ENCODE peak calls at places on chromosomes 1 and 21, in four cellular contexts. One of them, this sample, is unnamed. For H3K4me1, the result is how much of the 10 kb centered on the place peaks cover.

GRCh38 chr1:231778009-231778719 is 151.6 kb downstream of the DISC1 start:
- DNase-seq in naive thymus-derived CD4-positive, alpha-beta T cell: no peak
- DNase-seq in heart left ventricle: no peak
- DNase-seq in spleen: no peak
- DNase-seq in this sample: no peak

GRCh38 chr1:227880342-227880924 is 65.0 kb downstream of the PRSS38 start:
- DNase-seq in spleen: no peak
- DNase-seq in naive thymus-derived CD4-positive, alpha-beta T cell: no peak
- DNase-seq in heart left ventricle: no peak
- DNase-seq in this sample: no peak

GRCh38 chr1:35120458-35121133 is 41.4 kb downstream of the ZMYM1 start:
- DNase-seq in spleen: no peak
- DNase-seq in heart left ventricle: no peak
- DNase-seq in naive thymus-derived CD4-positive, alpha-beta T cell: no peak
- DNase-seq in this sample: no peak

GRCh38 chr1:85689788-85690404 is 18.3 kb downstream of the ZNHIT6 start:
- DNase-seq in heart left ventricle: no peak
- DNase-seq in naive thymus-derived CD4-positive, alpha-beta T cell: no peak
- DNase-seq in spleen: no peak
- DNase-seq in this sample: no peak

GRCh38 chr1:62386351-62387121 is 50.3 kb upstream of the USP1 start:
- DNase-seq in naive thymus-derived CD4-positive, alpha-beta T cell: no peak
- DNase-seq in heart left ventricle: no peak
- DNase-seq in spleen: no peak
- DNase-seq in this sample: no peak

GRCh38 chr1:113456967-113457366 is 66.7 kb downstream of the MAGI3 start:
- DNase-seq in heart left ventricle: no peak
- DNase-seq in naive thymus-derived CD4-positive, alpha-beta T cell: no peak
- DNase-seq in spleen: no peak
- DNase-seq in this sample: no peak

GRCh38 chr1:237327061-237327460 is 285.1 kb downstream of the RYR2 start:
- DNase-seq in spleen: no peak
- DNase-seq in naive thymus-derived CD4-positive, alpha-beta T cell: no peak
- DNase-seq in heart left ventricle: no peak
- DNase-seq in this sample: no peak

GRCh38 chr21:14697769-14698168 is 151.7 kb upstream of the SAMSN1 start:
- DNase-seq in naive thymus-derived CD4-positive, alpha-beta T cell: no peak
- DNase-seq in heart left ventricle: no peak
- DNase-seq in spleen: no peak
- DNase-seq in this sample: no peak

GRCh38 chr1:3315991-3316943 is 138.2 kb upstream of the ARHGEF16 start:
- DNase-seq in heart left ventricle: no peak
- DNase-seq in naive thymus-derived CD4-positive, alpha-beta T cell: peak
- DNase-seq in spleen: no peak
- DNase-seq in this sample: no peak

GRCh38 chr1:185499986-185500626 is 183.1 kb upstream of the IVNS1ABP start:
- DNase-seq in heart left ventricle: no peak
- DNase-seq in naive thymus-derived CD4-positive, alpha-beta T cell: no peak
- DNase-seq in spleen: no peak
- DNase-seq in this sample: no peak

GRCh38 chr1:94413311-94413710 is 4.9 kb upstream of the ABCD3 start:
- DNase-seq in heart left ventricle: no peak
- DNase-seq in spleen: no peak
- DNase-seq in naive thymus-derived CD4-positive, alpha-beta T cell: no peak
- DNase-seq in this sample: no peak

GRCh38 chr1:119611701-119612113 is 36.4 kb downstream of the ZNF697 start:
- DNase-seq in naive thymus-derived CD4-positive, alpha-beta T cell: peak
- DNase-seq in heart left ventricle: peak
- DNase-seq in spleen: peak
- DNase-seq in this sample: peak

GRCh38 chr1:92291372-92291999 is 7.3 kb downstream of the GLMN start:
- DNase-seq in naive thymus-derived CD4-positive, alpha-beta T cell: peak
- DNase-seq in spleen: no peak
- DNase-seq in heart left ventricle: no peak
- DNase-seq in this sample: no peak

GRCh38 chr21:46663754-46664153 is 28.3 kb downstream of the PRMT2 start:
- DNase-seq in heart left ventricle: no peak
- DNase-seq in spleen: no peak
- DNase-seq in naive thymus-derived CD4-positive, alpha-beta T cell: no peak
- DNase-seq in this sample: no peak

GRCh38 chr1:220281159-220281574 is 8.9 kb upstream of the RAB3GAP2 start:
- DNase-seq in heart left ventricle: no peak
- DNase-seq in naive thymus-derived CD4-positive, alpha-beta T cell: no peak
- DNase-seq in spleen: no peak
- DNase-seq in this sample: no peak

GRCh38 chr21:19236209-19236608 is 832.6 kb upstream of the TMPRSS15 start:
- DNase-seq in naive thymus-derived CD4-positive, alpha-beta T cell: no peak
- DNase-seq in heart left ventricle: no peak
- DNase-seq in spleen: no peak
- DNase-seq in this sample: no peak

GRCh38 chr21:15062566-15062965 is 2.2 kb downstream of the NRIP1 start:
- DNase-seq in heart left ventricle: no peak
- DNase-seq in naive thymus-derived CD4-positive, alpha-beta T cell: peak
- DNase-seq in spleen: no peak
- DNase-seq in this sample: no peak

GRCh38 chr1:231240531-231240882 is 505 bp upstream of the GNPAT start:
- DNase-seq in spleen: no peak
- DNase-seq in naive thymus-derived CD4-positive, alpha-beta T cell: no peak
- DNase-seq in heart left ventricle: no peak
- DNase-seq in this sample: no peak

GRCh38 chr1:93471911-93472310 is 24.0 kb downstream of the FNBP1L start:
- DNase-seq in naive thymus-derived CD4-positive, alpha-beta T cell: no peak
- DNase-seq in spleen: no peak
- DNase-seq in heart left ventricle: no peak
- DNase-seq in this sample: no peak

GRCh38 chr1:29836626-29837305 is 600.4 kb downstream of the PTPRU start:
- DNase-seq in heart left ventricle: no peak
- DNase-seq in naive thymus-derived CD4-positive, alpha-beta T cell: no peak
- DNase-seq in spleen: peak
- DNase-seq in this sample: peak

GRCh38 chr21:17537299-17537698 is 24.5 kb downstream of the CXADR start:
- DNase-seq in spleen: no peak
- DNase-seq in heart left ventricle: no peak
- DNase-seq in naive thymus-derived CD4-positive, alpha-beta T cell: no peak
- DNase-seq in this sample: no peak

GRCh38 chr1:234065794-234066447 is 161.4 kb downstream of the SLC35F3 start:
- DNase-seq in heart left ventricle: peak
- DNase-seq in spleen: peak
- DNase-seq in naive thymus-derived CD4-positive, alpha-beta T cell: peak
- DNase-seq in this sample: peak

GRCh38 chr1:111184648-111185047 is 15.8 kb downstream of the DENND2D start:
- DNase-seq in naive thymus-derived CD4-positive, alpha-beta T cell: no peak
- DNase-seq in spleen: no peak
- DNase-seq in heart left ventricle: no peak
- DNase-seq in this sample: no peak

GRCh38 chr1:18486195-18486594 is 5.5 kb downstream of the KLHDC7A start:
- DNase-seq in naive thymus-derived CD4-positive, alpha-beta T cell: no peak
- DNase-seq in spleen: peak
- DNase-seq in heart left ventricle: no peak
- DNase-seq in this sample: no peak

GRCh38 chr1:78492376-78492950 is 1.7 kb downstream of the PTGFR start:
- DNase-seq in naive thymus-derived CD4-positive, alpha-beta T cell: no peak
- DNase-seq in spleen: no peak
- DNase-seq in heart left ventricle: no peak
- DNase-seq in this sample: no peak

GRCh38 chr1:78497196-78497595 is 6.4 kb downstream of the PTGFR start:
- DNase-seq in naive thymus-derived CD4-positive, alpha-beta T cell: no peak
- DNase-seq in spleen: no peak
- DNase-seq in heart left ventricle: no peak
- DNase-seq in this sample: no peak

GRCh38 chr1:78490861-78491310 is at the start of gene PTGFR:
- DNase-seq in spleen: no peak
- DNase-seq in heart left ventricle: no peak
- DNase-seq in naive thymus-derived CD4-positive, alpha-beta T cell: no peak
- DNase-seq in this sample: no peak

GRCh38 chr1:78493456-78493855 is 2.7 kb downstream of the PTGFR start:
- DNase-seq in spleen: no peak
- DNase-seq in heart left ventricle: no peak
- DNase-seq in naive thymus-derived CD4-positive, alpha-beta T cell: no peak
- DNase-seq in this sample: no peak

DNA sequence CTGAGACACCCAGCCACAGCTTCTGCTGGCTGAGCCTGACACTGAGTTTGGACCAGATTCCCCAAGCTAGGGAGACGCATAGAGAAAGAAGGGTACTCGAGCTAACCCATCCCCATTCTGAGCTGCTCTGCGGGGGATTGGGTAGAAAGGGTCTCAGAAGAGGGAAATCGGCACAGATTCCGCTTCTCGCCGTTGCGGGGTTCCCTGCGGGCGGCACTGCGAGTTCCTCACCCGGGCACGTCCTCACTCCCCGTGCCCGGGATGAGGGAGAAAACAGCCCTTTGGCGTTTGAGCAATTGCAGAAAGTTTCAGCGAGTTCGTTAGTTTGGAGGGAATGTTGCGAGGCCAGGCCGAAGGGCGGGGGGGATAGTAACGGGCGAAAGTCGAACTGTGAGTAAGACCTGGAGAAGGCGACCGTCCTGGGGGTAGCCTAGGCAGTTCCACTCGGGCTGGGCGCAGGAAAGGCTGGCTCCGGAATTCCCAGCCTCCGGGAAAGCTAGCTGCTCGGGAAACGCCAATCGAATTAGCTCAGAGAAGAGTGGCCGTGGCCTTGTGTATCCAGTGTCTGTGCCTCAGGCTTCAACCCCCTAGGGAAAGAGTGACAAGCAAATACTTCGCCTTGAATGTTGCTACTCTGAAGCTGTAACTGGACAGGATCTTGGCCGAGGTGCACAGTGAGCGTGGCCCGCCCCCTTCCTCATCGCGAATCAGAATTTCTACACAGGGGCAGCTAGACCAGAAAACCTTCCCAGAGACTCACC is 717 bp downstream of the PTGFR start:
- DNase-seq in heart left ventricle: peak
- DNase-seq in spleen: no peak
- DNase-seq in naive thymus-derived CD4-positive, alpha-beta T cell: no peak
- DNase-seq in this sample: no peak
- H3K4me1 ChIP-seq in heart left ventricle: under half
- H3K4me1 ChIP-seq in spleen: under half
- H3K4me1 ChIP-seq in naive thymus-derived CD4-positive, alpha-beta T cell: under half
- H3K4me1 ChIP-seq in this sample: under half

DNA sequence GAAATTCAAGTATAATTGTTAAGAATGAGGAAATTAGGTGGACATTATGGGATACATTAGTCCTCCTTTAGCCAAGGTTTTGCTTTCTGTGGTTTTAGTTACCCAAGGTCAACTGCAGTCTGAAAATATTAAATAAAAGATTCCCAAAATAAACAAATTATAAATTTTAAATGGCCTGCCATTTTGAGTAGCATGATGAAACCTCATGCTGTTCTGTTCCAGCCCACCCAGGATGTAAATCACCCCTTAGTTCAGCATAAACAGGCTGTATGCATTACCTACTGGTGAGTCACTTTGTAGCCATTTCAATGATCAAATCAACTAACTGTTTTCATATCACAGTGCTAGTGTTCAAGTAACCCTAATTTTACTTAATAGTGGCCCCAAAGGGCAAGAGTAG is 132.5 kb upstream of the LYPLAL1 start:
- DNase-seq in heart left ventricle: no peak
- DNase-seq in spleen: no peak
- DNase-seq in naive thymus-derived CD4-positive, alpha-beta T cell: no peak
- DNase-seq in this sample: no peak
- H3K4me1 ChIP-seq in heart left ventricle: under half
- H3K4me1 ChIP-seq in spleen: under half
- H3K4me1 ChIP-seq in naive thymus-derived CD4-positive, alpha-beta T cell: under half
- H3K4me1 ChIP-seq in this sample: under half

GRCh38 chr1:159786966-159787365 is 6.2 kb downstream of the DUSP23 start:
- DNase-seq in naive thymus-derived CD4-positive, alpha-beta T cell: no peak
- DNase-seq in spleen: no peak
- DNase-seq in heart left ventricle: no peak
- DNase-seq in this sample: no peak

GRCh38 chr1:159791461-159791860 is 10.7 kb downstream of the DUSP23 start:
- DNase-seq in heart left ventricle: no peak
- DNase-seq in naive thymus-derived CD4-positive, alpha-beta T cell: no peak
- DNase-seq in spleen: no peak
- DNase-seq in this sample: no peak

GRCh38 chr1:159795534-159795933 is 6.6 kb upstream of the FCRL6 start:
- DNase-seq in naive thymus-derived CD4-positive, alpha-beta T cell: no peak
- DNase-seq in heart left ventricle: no peak
- DNase-seq in spleen: no peak
- DNase-seq in this sample: no peak

GRCh38 chr1:159786465-159786864 is 5.7 kb downstream of the DUSP23 start:
- DNase-seq in spleen: no peak
- DNase-seq in heart left ventricle: no peak
- DNase-seq in naive thymus-derived CD4-positive, alpha-beta T cell: no peak
- DNase-seq in this sample: no peak

DNA sequence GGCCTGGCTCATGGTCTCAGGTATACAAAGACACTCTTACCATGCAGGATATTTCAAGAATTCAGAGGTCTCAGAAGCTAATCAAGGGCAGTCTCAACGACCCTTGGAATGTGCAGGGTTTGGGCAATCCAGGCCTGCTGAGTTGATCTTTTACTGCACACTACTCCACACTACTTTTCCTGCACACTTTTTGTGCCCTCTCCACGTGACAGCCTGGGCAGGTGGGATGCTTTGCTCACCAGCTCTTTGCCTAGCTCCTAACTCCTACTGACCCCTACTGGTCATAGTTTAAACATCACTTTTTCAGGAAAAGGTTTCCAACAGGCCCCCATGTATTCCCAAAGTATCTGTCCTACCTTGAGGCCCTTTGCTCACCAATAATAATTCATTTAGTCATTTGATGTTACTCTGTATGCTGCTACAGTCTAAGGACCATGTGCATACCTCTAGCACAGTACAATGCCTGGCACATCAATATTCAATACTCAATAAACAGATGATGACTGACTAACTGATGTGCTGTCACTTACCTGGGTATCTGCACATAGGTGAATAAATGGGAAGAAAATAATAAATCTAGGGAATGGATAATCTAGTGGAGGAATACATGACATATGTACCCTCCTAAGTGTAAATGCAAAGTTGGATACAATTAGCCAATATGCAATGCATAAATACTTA is 9.6 kb downstream of the DUSP23 start:
- DNase-seq in heart left ventricle: no peak
- DNase-seq in spleen: no peak
- DNase-seq in naive thymus-derived CD4-positive, alpha-beta T cell: peak
- DNase-seq in this sample: no peak
- H3K4me1 ChIP-seq in heart left ventricle: under half
- H3K4me1 ChIP-seq in spleen: under half
- H3K4me1 ChIP-seq in naive thymus-derived CD4-positive, alpha-beta T cell: under half
- H3K4me1 ChIP-seq in this sample: under half

GRCh38 chr1:11789126-11790067 is 16.4 kb downstream of the MTHFR start:
- DNase-seq in naive thymus-derived CD4-positive, alpha-beta T cell: no peak
- DNase-seq in spleen: peak
- DNase-seq in heart left ventricle: no peak
- DNase-seq in this sample: no peak

GRCh38 chr1:11787251-11787803 is 18.4 kb downstream of the MTHFR start:
- DNase-seq in spleen: no peak
- DNase-seq in heart left ventricle: no peak
- DNase-seq in naive thymus-derived CD4-positive, alpha-beta T cell: no peak
- DNase-seq in this sample: no peak

GRCh38 chr1:11790101-11790879 is 15.5 kb downstream of the MTHFR start:
- DNase-seq in heart left ventricle: no peak
- DNase-seq in naive thymus-derived CD4-positive, alpha-beta T cell: no peak
- DNase-seq in spleen: peak
- DNase-seq in this sample: no peak

GRCh38 chr1:11787804-11788436 is 17.8 kb downstream of the MTHFR start:
- DNase-seq in naive thymus-derived CD4-positive, alpha-beta T cell: no peak
- DNase-seq in spleen: peak
- DNase-seq in heart left ventricle: no peak
- DNase-seq in this sample: no peak

GRCh38 chr1:11788549-11789053 is 17.2 kb downstream of the MTHFR start:
- DNase-seq in naive thymus-derived CD4-positive, alpha-beta T cell: no peak
- DNase-seq in heart left ventricle: no peak
- DNase-seq in spleen: peak
- DNase-seq in this sample: no peak
- H3K4me1 ChIP-seq in naive thymus-derived CD4-positive, alpha-beta T cell: under half
- H3K4me1 ChIP-seq in heart left ventricle: half or more
- H3K4me1 ChIP-seq in spleen: half or more
- H3K4me1 ChIP-seq in this sample: under half